ENCODE peak calls at places on chromosomes 1 and 21, in five cellular contexts. B, G, C, Z and N are unnamed samples.

GRCh38 chr21:26966360-26966977 is 419 bp downstream of the ADAMTS5 start:
- DNase-seq in G (no peak), Z (peak), B (peak), C (no peak), N (no peak)

GRCh38 chr1:182680901-182681300 is 3.5 kb downstream of the RGS8 start:
- DNase-seq in G (peak), Z (no peak), B (no peak), C (no peak), N (no peak)

GRCh38 chr1:53549781-53550180 is 90.6 kb downstream of the DMRTB1 start:
- DNase-seq in G (no peak), B (no peak), Z (no peak), C (no peak), N (no peak)

GRCh38 chr1:152185544-152186391 is 26.7 kb upstream of the RPTN start:
- DNase-seq in Z (peak), B (peak), C (peak), G (peak), N (peak)

GRCh38 chr1:48530727-48531351 is 58.8 kb upstream of the SPATA6 start:
- DNase-seq in G (peak), B (peak), Z (peak), C (peak), N (peak)

GRCh38 chr21:34336756-34337391 is 26.9 kb upstream of the KCNE2 start:
- DNase-seq in Z (peak), C (no peak), B (no peak), G (no peak), N (no peak)

GRCh38 chr1:147273409-147274307 is 31.2 kb downstream of the CHD1L start:
- DNase-seq in Z (no peak), B (peak), G (peak), C (no peak), N (peak)

GRCh38 chr21:36854391-36854790 is 112.1 kb downstream of the HLCS start:
- DNase-seq in G (peak), B (peak), Z (peak), C (peak), N (peak)

GRCh38 chr1:8903410-8903809 is 24.9 kb upstream of the ENO1 start:
- DNase-seq in Z (no peak), B (peak), C (no peak), G (peak), N (no peak)

GRCh38 chr1:18597159-18598042 is 33.2 kb upstream of the PAX7 start:
- DNase-seq in B (peak), G (peak), C (peak), Z (peak), N (peak)

GRCh38 chr1:30476476-30476875 is 246.9 kb downstream of the MATN1 start:
- DNase-seq in Z (no peak), B (no peak), C (no peak), G (no peak), N (no peak)

GRCh38 chr1:21308330-21308729 is 18.1 kb upstream of the ECE1 start:
- DNase-seq in B (no peak), Z (no peak), C (no peak), G (no peak), N (no peak)

GRCh38 chr1:7462627-7463026 is 308.5 kb upstream of the VAMP3 start:
- DNase-seq in C (no peak), Z (no peak), B (no peak), G (no peak), N (no peak)

GRCh38 chr21:38760017-38760761 is 45.5 kb upstream of the ETS2 start:
- DNase-seq in Z (no peak), G (no peak), B (no peak), C (no peak), N (no peak)

GRCh38 chr1:48671578-48671977 is 105.1 kb downstream of the BEND5 start:
- DNase-seq in Z (no peak), C (no peak), B (no peak), G (no peak), N (no peak)

GRCh38 chr1:21857142-21857839 is 45.2 kb downstream of the LDLRAD2 start:
- DNase-seq in G (no peak), B (no peak), Z (no peak), C (no peak), N (no peak)

GRCh38 chr21:43951911-43952703 is 60.0 kb upstream of the TRAPPC10 start:
- DNase-seq in B (no peak), C (no peak), G (no peak), Z (no peak), N (no peak)

GRCh38 chr1:225603538-225604354 is 49.2 kb downstream of the ENAH start:
- DNase-seq in C (no peak), B (no peak), G (peak), Z (no peak), N (peak)

GRCh38 chr1:224541901-224542610 is 74.1 kb upstream of the CNIH3 start:
- DNase-seq in B (no peak), C (no peak), G (no peak), Z (no peak), N (no peak)

GRCh38 chr1:175889044-175889443 is 145.6 kb upstream of the TNR start:
- DNase-seq in B (no peak), G (no peak), C (no peak), Z (no peak), N (no peak)

GRCh38 chr1:100530901-100531487 is 6.9 kb upstream of the GPR88 start:
- DNase-seq in Z (no peak), C (peak), G (no peak), B (peak), N (no peak)

GRCh38 chr1:220462756-220463155 is 65.2 kb upstream of the MARK1 start:
- DNase-seq in C (peak), B (no peak), G (no peak), Z (peak), N (peak)

GRCh38 chr1:51565009-51565408 is 45.9 kb upstream of the EPS15 start:
- DNase-seq in G (no peak), Z (no peak), C (no peak), B (no peak), N (no peak)

GRCh38 chr1:205298191-205298994 is 23.2 kb downstream of the NUAK2 start:
- DNase-seq in G (peak), B (no peak), Z (peak), C (no peak), N (peak)

GRCh38 chr1:235328271-235329138 is at the start of gene GGPS1:
- DNase-seq in C (peak), G (peak), Z (peak), B (peak), N (peak)

GRCh38 chr1:221012087-221012486 is 132.8 kb downstream of the HLX start:
- DNase-seq in B (no peak), C (no peak), G (no peak), Z (no peak), N (no peak)

GRCh38 chr1:5617179-5618015 is 374.8 kb downstream of the NPHP4 start:
- DNase-seq in G (no peak), Z (no peak), C (no peak), B (no peak), N (no peak)

GRCh38 chr21:16216595-16216994 is 486.8 kb downstream of the USP25 start:
- DNase-seq in G (no peak), Z (no peak), B (no peak), C (no peak), N (no peak)

GRCh38 chr1:223771814-223772770 is 59.8 kb downstream of the CAPN2 start:
- DNase-seq in C (no peak), B (peak), G (peak), Z (peak), N (peak)

GRCh38 chr1:8047686-8048522 is 21.8 kb upstream of the ERRFI1 start:
- DNase-seq in Z (no peak), B (no peak), G (peak), C (no peak), N (no peak)

GRCh38 chr1:227437495-227438008 is 119.3 kb upstream of the CDC42BPA start:
- DNase-seq in C (no peak), G (peak), B (no peak), Z (peak), N (no peak)

GRCh38 chr1:62941780-62942179 is 157.8 kb downstream of the ATG4C start:
- DNase-seq in C (no peak), B (no peak), Z (no peak), G (no peak), N (no peak)

GRCh38 chr1:185512442-185512841 is 195.4 kb upstream of the IVNS1ABP start:
- DNase-seq in B (no peak), G (no peak), Z (no peak), C (no peak), N (no peak)

GRCh38 chr1:158149577-158150269 is 31.0 kb upstream of the CD1D start:
- DNase-seq in B (peak), Z (peak), G (peak), C (peak), N (peak)

DNA sequence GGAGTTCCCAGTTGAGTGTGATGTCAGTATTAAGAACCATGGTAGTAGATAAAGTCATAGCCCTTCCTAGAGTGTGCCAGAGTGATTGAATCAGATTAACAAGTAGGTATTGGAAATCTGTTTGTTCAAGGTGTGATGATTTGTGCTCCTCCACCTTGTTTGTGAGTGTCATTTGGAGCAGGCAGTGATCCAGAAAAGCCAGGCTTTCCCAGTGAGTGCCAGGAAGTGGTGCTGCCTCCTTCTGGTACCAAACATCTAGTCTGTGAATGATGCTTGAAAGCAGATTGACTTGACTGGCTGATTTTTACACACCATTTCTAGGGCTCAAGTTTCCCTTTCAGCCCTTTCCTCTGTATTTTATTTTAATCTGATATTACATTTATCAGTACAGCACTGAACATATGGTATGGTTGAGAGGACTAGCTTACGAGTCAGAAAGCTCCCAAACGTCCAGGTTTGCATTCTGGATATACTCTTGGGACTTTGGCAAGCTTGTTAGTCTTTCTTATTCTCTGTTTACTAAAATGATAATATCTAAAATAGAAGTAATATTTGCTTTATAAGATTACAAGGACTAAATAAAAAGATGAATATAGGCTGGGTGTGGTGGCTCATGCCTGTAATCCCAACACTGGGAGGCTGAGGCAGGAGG is 100.7 kb downstream of the PATJ start:
- DNase-seq in B (no peak), Z (no peak), G (peak), C (no peak), N (no peak)
- TF ChIP-seq CTCF in B (no peak), Z (peak), G (no peak), C (no peak), N (no peak)

DNA sequence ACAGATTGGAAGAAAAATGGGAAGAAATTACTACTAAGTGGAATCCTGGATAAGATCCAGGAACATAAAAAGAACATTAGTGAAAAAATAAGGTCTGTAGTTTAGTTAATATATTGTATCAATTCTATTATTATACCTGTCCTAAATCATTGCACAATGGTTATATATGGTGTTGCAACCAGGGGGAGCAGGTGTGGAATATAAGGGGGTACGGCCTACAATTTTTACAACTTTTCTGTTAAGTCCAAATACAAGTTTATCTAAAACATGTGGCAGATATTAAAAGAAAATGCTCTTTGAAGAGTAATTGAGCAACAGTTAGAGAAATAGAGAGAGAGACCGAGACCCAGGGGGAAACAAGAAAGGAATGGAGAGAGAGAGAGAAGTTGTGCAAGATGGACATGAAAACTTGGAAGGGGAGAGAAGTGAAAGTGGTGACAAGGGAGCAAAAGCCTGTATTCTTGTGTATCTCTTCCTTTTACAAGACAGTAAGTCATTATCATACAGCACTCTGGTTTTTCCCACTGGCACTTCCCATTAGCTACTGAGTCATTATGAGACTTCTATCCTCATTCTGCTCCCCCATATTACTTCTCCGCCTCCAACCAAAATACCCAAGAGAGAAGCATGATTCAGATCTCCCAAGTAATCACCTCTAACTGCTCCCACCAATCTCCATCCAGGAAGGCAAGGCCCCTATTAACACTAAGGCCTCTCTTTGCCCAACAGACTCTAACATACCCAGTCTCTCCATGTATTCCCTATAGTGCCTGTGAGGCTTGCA is 22.3 kb upstream of the TRAF3IP3 start:
- DNase-seq in C (no peak), Z (no peak), G (no peak), B (no peak), N (no peak)
- TF ChIP-seq CTCF in C (no peak), Z (no peak), G (no peak), B (no peak), N (no peak)

DNA sequence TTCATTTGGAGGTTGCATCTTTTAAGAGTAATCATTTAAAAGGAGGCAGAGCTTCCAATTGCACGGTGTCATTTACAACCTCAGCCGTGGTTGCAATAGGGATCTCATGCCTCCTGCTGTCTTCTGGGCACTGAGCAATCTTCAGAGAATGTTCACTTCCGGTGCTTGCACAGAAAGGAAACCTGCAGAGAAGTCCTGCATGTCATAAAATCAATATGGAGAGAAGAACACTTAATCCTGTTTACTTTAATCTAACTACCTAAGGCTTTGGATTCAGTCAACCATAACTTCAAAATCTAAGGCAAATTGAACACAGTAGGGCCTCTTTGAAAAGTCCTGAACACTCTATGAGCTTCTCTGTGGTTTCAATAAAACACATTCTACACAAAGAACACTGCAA is 11.3 kb upstream of the MAP10 start:
- DNase-seq in G (peak), Z (no peak), C (peak), B (peak), N (peak)
- TF ChIP-seq CTCF in G (no peak), Z (no peak), C (peak), B (no peak), N (no peak)

GRCh38 chr1:174159253-174160108 is at the start of gene RABGAP1L:
- DNase-seq in C (peak), B (peak), G (peak), Z (peak), N (peak)
- TF ChIP-seq CTCF in C (no peak), B (no peak), G (no peak), Z (no peak), N (no peak)

GRCh38 chr1:27940297-27940696 is 5.5 kb downstream of the SMPDL3B start:
- DNase-seq in B (peak), G (peak), C (peak), Z (peak), N (peak)
- TF ChIP-seq CTCF in B (peak), G (peak), C (peak), Z (peak), N (peak)

DNA sequence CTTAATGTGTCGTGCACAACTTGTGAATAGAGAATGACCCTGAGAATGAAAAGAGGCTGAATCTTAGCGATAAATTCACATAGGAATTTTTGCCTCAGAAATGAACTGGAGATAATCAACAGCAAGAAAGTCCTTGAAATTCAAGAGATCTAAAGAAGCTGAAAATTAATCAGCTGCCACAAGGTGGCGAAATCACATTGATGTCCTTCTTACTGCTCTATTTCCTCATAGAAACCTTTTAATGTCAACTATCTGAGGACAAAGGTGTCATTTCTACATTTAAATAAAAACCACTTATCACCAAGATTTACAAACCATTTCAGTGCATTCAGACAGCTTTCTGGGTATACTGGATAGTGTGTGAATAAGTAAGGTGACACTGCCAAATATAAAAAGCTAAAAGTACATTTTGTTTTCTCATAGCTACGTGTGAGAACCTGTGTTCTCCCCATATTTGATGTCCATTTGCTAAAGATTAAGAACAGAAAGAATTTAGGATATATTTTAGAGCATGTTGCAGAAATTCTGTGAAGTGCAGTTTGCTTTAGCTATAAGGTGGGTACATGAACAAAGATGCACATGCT is 485.3 kb upstream of the PTBP2 start:
- DNase-seq in G (peak), B (peak), C (peak), Z (no peak), N (peak)
- TF ChIP-seq CTCF in G (peak), B (peak), C (peak), Z (peak), N (peak)

GRCh38 chr1:2132222-2133038 is 62.1 kb downstream of the FAAP20 start:
- DNase-seq in G (peak), Z (peak), C (peak), B (peak), N (no peak)
- TF ChIP-seq CTCF in G (no peak), Z (peak), C (peak), B (peak), N (no peak)

GRCh38 chr1:19648689-19649088 is 4.6 kb downstream of the NBL1 start:
- DNase-seq in C (peak), Z (peak), G (peak), B (peak), N (no peak)
- TF ChIP-seq CTCF in C (peak), Z (peak), G (peak), B (no peak), N (no peak)

DNA sequence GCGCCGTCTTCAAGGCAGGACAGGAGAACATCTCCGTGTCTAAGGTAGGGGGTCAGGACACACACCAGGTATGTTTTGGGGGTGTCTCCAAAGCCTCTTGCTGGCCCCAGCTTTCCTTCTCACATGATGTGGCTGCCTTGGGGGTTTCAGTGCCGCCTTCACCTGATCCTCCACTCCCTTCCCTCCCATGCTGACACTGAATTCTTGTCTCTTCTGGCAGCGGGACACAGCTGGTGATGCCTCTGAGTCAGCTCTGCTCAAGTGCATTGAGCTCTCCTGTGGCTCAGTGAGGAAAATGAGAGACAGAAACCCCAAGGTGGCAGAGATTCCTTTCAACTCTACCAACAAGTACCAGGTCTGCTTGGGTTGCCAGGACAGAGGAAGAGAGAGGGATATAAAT is 13.5 kb downstream of the ATP1A2 start:
- DNase-seq in Z (no peak), C (no peak), G (no peak), B (no peak), N (no peak)
- TF ChIP-seq CTCF in Z (no peak), C (no peak), G (no peak), B (no peak), N (no peak)

DNA sequence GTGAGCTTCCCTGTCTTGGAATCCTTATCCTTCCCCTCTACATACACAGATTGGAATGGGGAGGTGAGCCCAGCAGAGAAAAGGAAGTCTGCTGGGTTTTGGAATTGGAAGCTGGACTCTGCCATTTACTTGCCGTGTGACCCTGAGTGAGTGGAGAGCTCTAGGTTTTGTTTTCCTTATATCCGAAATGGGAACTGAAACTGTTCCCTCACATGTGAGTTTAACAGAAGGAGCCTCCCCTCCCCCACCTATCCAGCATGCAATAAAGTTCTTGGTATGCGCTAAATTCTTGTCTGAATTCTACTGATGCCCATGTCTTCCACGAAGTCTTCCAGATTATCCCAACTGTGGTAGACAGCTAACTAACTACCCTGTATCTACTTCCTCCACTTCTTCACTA is 58.7 kb downstream of the NENF start:
- DNase-seq in C (no peak), B (no peak), G (no peak), Z (no peak), N (no peak)
- TF ChIP-seq CTCF in C (no peak), B (no peak), G (no peak), Z (no peak), N (no peak)